ENCODE peak calls at places on chromosomes 4 and X, in four cellular contexts. One of them, this sample, is unnamed.

GRCh38 chrX:67749536-67749935 is 205.7 kb downstream of the AR start:
- DNase-seq in left kidney: peak
- DNase-seq in heart right ventricle: no peak
- DNase-seq in right lobe of liver: no peak
- DNase-seq in this sample: no peak

GRCh38 chr4:8867624-8868320 is 3.9 kb downstream of the HMX1 start:
- DNase-seq in left kidney: no peak
- DNase-seq in heart right ventricle: no peak
- DNase-seq in right lobe of liver: no peak
- DNase-seq in this sample: no peak

GRCh38 chrX:17192111-17192510 is 182.9 kb upstream of the NHS start:
- DNase-seq in left kidney: no peak
- DNase-seq in heart right ventricle: no peak
- DNase-seq in right lobe of liver: no peak
- DNase-seq in this sample: no peak

GRCh38 chr4:176319237-176319703 is 496 bp upstream of the SPCS3 start:
- DNase-seq in left kidney: no peak
- DNase-seq in heart right ventricle: no peak
- DNase-seq in right lobe of liver: no peak
- DNase-seq in this sample: no peak

GRCh38 chr4:1012031-1012739 is 759 bp downstream of the FGFRL1 start:
- DNase-seq in left kidney: peak
- DNase-seq in heart right ventricle: peak
- DNase-seq in right lobe of liver: peak
- DNase-seq in this sample: no peak

GRCh38 chrX:153897899-153898298 is 6.6 kb upstream of the AVPR2 start:
- DNase-seq in left kidney: no peak
- DNase-seq in heart right ventricle: no peak
- DNase-seq in right lobe of liver: no peak
- DNase-seq in this sample: no peak

GRCh38 chr4:74092957-74093356 is 6.0 kb downstream of the CXCL2 start:
- DNase-seq in left kidney: no peak
- DNase-seq in heart right ventricle: no peak
- DNase-seq in right lobe of liver: no peak
- DNase-seq in this sample: no peak

GRCh38 chr4:184343400-184344177 is 125.9 kb upstream of the ENPP6 start:
- DNase-seq in left kidney: peak
- DNase-seq in heart right ventricle: peak
- DNase-seq in right lobe of liver: peak
- DNase-seq in this sample: peak

GRCh38 chrX:155577682-155578081 is 35.1 kb downstream of the TMLHE start:
- DNase-seq in left kidney: no peak
- DNase-seq in heart right ventricle: no peak
- DNase-seq in right lobe of liver: no peak
- DNase-seq in this sample: no peak

GRCh38 chrX:101385795-101386541 is at the start of gene BTK:
- DNase-seq in left kidney: no peak
- DNase-seq in heart right ventricle: no peak
- DNase-seq in right lobe of liver: no peak
- DNase-seq in this sample: no peak

GRCh38 chrX:149248073-149248625 is 257.0 kb downstream of the IDS start:
- DNase-seq in left kidney: no peak
- DNase-seq in heart right ventricle: no peak
- DNase-seq in right lobe of liver: no peak
- DNase-seq in this sample: no peak

GRCh38 chr4:19693949-19694597 is 557.6 kb upstream of the SLIT2 start:
- DNase-seq in left kidney: peak
- DNase-seq in heart right ventricle: no peak
- DNase-seq in right lobe of liver: no peak
- DNase-seq in this sample: no peak

GRCh38 chr4:55757356-55758024 is 62.1 kb upstream of the EXOC1L start:
- DNase-seq in left kidney: peak
- DNase-seq in heart right ventricle: no peak
- DNase-seq in right lobe of liver: no peak
- DNase-seq in this sample: no peak

GRCh38 chrX:23661671-23662070 is 5.6 kb upstream of the PRDX4 start:
- DNase-seq in left kidney: no peak
- DNase-seq in heart right ventricle: no peak
- DNase-seq in right lobe of liver: no peak
- DNase-seq in this sample: no peak

GRCh38 chrX:25156323-25156722 is 140.6 kb upstream of the ARX start:
- DNase-seq in left kidney: no peak
- DNase-seq in heart right ventricle: no peak
- DNase-seq in right lobe of liver: no peak
- DNase-seq in this sample: no peak

GRCh38 chr4:164252286-164252685 is 501.6 kb upstream of the SMIM31 start:
- DNase-seq in left kidney: peak
- DNase-seq in heart right ventricle: no peak
- DNase-seq in right lobe of liver: no peak
- DNase-seq in this sample: no peak

GRCh38 chr4:38980903-38981676 is 51.1 kb downstream of the TMEM156 start:
- DNase-seq in left kidney: no peak
- DNase-seq in heart right ventricle: no peak
- DNase-seq in right lobe of liver: no peak
- DNase-seq in this sample: no peak

GRCh38 chr4:6688879-6689505 is 4.7 kb upstream of the S100P start:
- DNase-seq in left kidney: peak
- DNase-seq in heart right ventricle: no peak
- DNase-seq in right lobe of liver: no peak
- DNase-seq in this sample: peak

GRCh38 chr4:48653217-48654014 is 126.7 kb downstream of the FRYL start:
- DNase-seq in left kidney: peak
- DNase-seq in heart right ventricle: peak
- DNase-seq in right lobe of liver: no peak
- DNase-seq in this sample: no peak

GRCh38 chr4:117987464-117987863 is 46.8 kb upstream of the NDST3 start:
- DNase-seq in left kidney: no peak
- DNase-seq in heart right ventricle: no peak
- DNase-seq in right lobe of liver: no peak
- DNase-seq in this sample: no peak

GRCh38 chr4:74904509-74904908 is 28.4 kb upstream of the PARM1 start:
- DNase-seq in left kidney: no peak
- DNase-seq in heart right ventricle: no peak
- DNase-seq in right lobe of liver: no peak
- DNase-seq in this sample: no peak

GRCh38 chrX:112766774-112767173 is 73.9 kb downstream of the AMOT start:
- DNase-seq in left kidney: no peak
- DNase-seq in heart right ventricle: no peak
- DNase-seq in right lobe of liver: no peak
- DNase-seq in this sample: no peak

GRCh38 chr4:13329963-13330362 is 154.2 kb downstream of the RAB28 start:
- DNase-seq in left kidney: no peak
- DNase-seq in heart right ventricle: no peak
- DNase-seq in right lobe of liver: no peak
- DNase-seq in this sample: peak

GRCh38 chr4:173269280-173269679 is 64.9 kb downstream of the HMGB2 start:
- DNase-seq in left kidney: no peak
- DNase-seq in heart right ventricle: no peak
- DNase-seq in right lobe of liver: no peak
- DNase-seq in this sample: no peak

GRCh38 chr4:184255361-184255760 is 37.7 kb upstream of the ENPP6 start:
- DNase-seq in left kidney: no peak
- DNase-seq in heart right ventricle: peak
- DNase-seq in right lobe of liver: no peak
- DNase-seq in this sample: no peak

GRCh38 chr4:141158219-141158618 is 24.9 kb upstream of the RNF150 start:
- DNase-seq in left kidney: peak
- DNase-seq in heart right ventricle: no peak
- DNase-seq in right lobe of liver: no peak
- DNase-seq in this sample: no peak

GRCh38 chrX:41334866-41335589 is 1.1 kb downstream of the DDX3X start:
- DNase-seq in left kidney: peak
- DNase-seq in heart right ventricle: peak
- DNase-seq in right lobe of liver: peak
- DNase-seq in this sample: peak

GRCh38 chrX:7143076-7143475 is 4.4 kb upstream of the STS start:
- DNase-seq in left kidney: no peak
- DNase-seq in heart right ventricle: no peak
- DNase-seq in right lobe of liver: no peak
- DNase-seq in this sample: no peak

GRCh38 chrX:40146471-40147398 is 49.0 kb upstream of the BCOR start:
- DNase-seq in left kidney: peak
- DNase-seq in heart right ventricle: peak
- DNase-seq in right lobe of liver: no peak
- DNase-seq in this sample: no peak

GRCh38 chr4:31295081-31295480 is 574.9 kb downstream of the PCDH7 start:
- DNase-seq in left kidney: no peak
- DNase-seq in heart right ventricle: no peak
- DNase-seq in right lobe of liver: no peak
- DNase-seq in this sample: no peak

GRCh38 chr4:65139998-65140397 is 530.3 kb downstream of the EPHA5 start:
- DNase-seq in left kidney: no peak
- DNase-seq in heart right ventricle: no peak
- DNase-seq in right lobe of liver: no peak
- DNase-seq in this sample: no peak

GRCh38 chr4:121950212-121950679 is 1.6 kb downstream of the TRPC3 start:
- DNase-seq in left kidney: peak
- DNase-seq in heart right ventricle: peak
- DNase-seq in right lobe of liver: peak
- DNase-seq in this sample: peak